ENCODE peak calls at places on chromosomes 16 and 17, in five cellular contexts. H is kidney; U is lower leg skin; N is stimulated activated CD8-positive, alpha-beta memory T cell treated with anti-CD3 and anti-CD28 coated beads, Interleukin-2, amount 100 ng/mL, for 1 hour; W is heart right ventricle. C is an unnamed sample.

GRCh38 chr17:82963104-82963950 is 116.1 kb upstream of the METRNL start:
- DNase-seq in N (no peak), U (peak; percentile 70), H (peak; percentile 94), W (peak; percentile 82), C (peak; percentile 87)

GRCh38 chr16:49333268-49333597 is 40.4 kb upstream of the C16orf78 start:
- DNase-seq in U (no peak), N (no peak), H (no peak), W (no peak), C (peak; percentile 49)

GRCh38 chr16:380837-381787 is 666 bp downstream of the PGAP6 start:
- DNase-seq in H (peak; percentile 86), N (no peak), W (peak; percentile 54), U (no peak), C (no peak)

GRCh38 chr16:57906385-57907316 is 64.3 kb downstream of the CNGB1 start:
- DNase-seq in N (peak; percentile 4), W (peak; percentile 25), U (no peak), H (peak; percentile 61), C (no peak)

GRCh38 chr16:29656688-29657523 is 6.1 kb upstream of the SPN start:
- DNase-seq in N (no peak), H (no peak), U (no peak), W (no peak), C (no peak)

GRCh38 chr17:2171725-2172446 is 117.0 kb downstream of the HIC1 start:
- DNase-seq in N (no peak), W (peak; percentile 72), U (peak; percentile 57), H (peak; percentile 85), C (peak; percentile 84)

GRCh38 chr17:3845361-3845753 is 689 bp downstream of the NCBP3 start:
- DNase-seq in H (no peak), U (no peak), N (peak; percentile 6), W (no peak), C (no peak)

GRCh38 chr17:7176870-7177209 is 2.3 kb downstream of the ASGR1 start:
- DNase-seq in H (no peak), U (no peak), W (no peak), N (no peak), C (no peak)

GRCh38 chr17:2058521-2059124 is 3.7 kb downstream of the HIC1 start:
- DNase-seq in U (no peak), W (peak; percentile 87), N (peak; percentile 47), H (peak; percentile 92), C (no peak)

GRCh38 chr17:79033741-79034501 is 10.0 kb downstream of the C1QTNF1 start:
- DNase-seq in U (no peak), N (no peak), H (no peak), W (peak; percentile 68), C (peak; percentile 74)

GRCh38 chr16:3839402-3840184 is 40.9 kb downstream of the CREBBP start:
- DNase-seq in U (no peak), H (no peak), N (no peak), W (no peak), C (no peak)

GRCh38 chr17:21157586-21158370 is 31.0 kb downstream of the DHRS7B start:
- DNase-seq in U (no peak), H (no peak), N (no peak), W (no peak), C (no peak)

GRCh38 chr17:36495076-36495578 is 8.6 kb downstream of the ZNHIT3 start:
- DNase-seq in W (no peak), H (no peak), U (no peak), N (no peak), C (no peak)

GRCh38 chr16:46658925-46659324 is 30.1 kb downstream of the VPS35 start:
- DNase-seq in N (no peak), U (peak; percentile 31), W (no peak), H (no peak), C (no peak)

GRCh38 chr16:58885528-58886170 is 151.5 kb upstream of the GOT2 start:
- DNase-seq in N (no peak), W (no peak), U (no peak), H (no peak), C (no peak)

GRCh38 chr17:74798239-74798707 is 22.1 kb upstream of the NAT9 start:
- DNase-seq in N (no peak), U (no peak), H (no peak), W (no peak), C (no peak)

GRCh38 chr16:80176114-80176513 is 364.7 kb upstream of the DYNLRB2 start:
- DNase-seq in H (no peak), N (no peak), W (no peak), U (no peak), C (no peak)

GRCh38 chr17:52276609-52277008 is 118.1 kb upstream of the CA10 start:
- DNase-seq in N (no peak), W (no peak), H (no peak), U (no peak), C (no peak)

GRCh38 chr17:80108321-80108971 is 7.1 kb downstream of the GAA start:
- DNase-seq in H (peak; percentile 66), U (no peak), N (no peak), W (no peak), C (peak; percentile 58)

GRCh38 chr17:82494236-82495055 is 25.1 kb upstream of the FOXK2 start:
- DNase-seq in W (peak; percentile 86), U (peak; percentile 88), H (peak; percentile 94), N (peak; percentile 79), C (peak; percentile 94)

GRCh38 chr16:3088925-3089716 is 10.0 kb downstream of the ZSCAN10 start:
- DNase-seq in H (peak; percentile 76), N (no peak), U (no peak), W (no peak), C (no peak)